ENCODE peak calls at places on chromosomes 2 and 18, in eight cellular contexts. A is HS-5; V is vagina; P is globus pallidus; W is stimulated activated naive CD8-positive, alpha-beta T cell treated with anti-CD3 and anti-CD28 coated beads, Interleukin-15, amount 100 ng/mL, for 72 hours; T is substantia nigra; X is GM04503; Y is SK-N-MC. G is an unnamed sample.

GRCh38 chr2:239359194-239359912 is 41.5 kb downstream of the HDAC4 start:
- DNase-seq in X (no peak), V (no peak), Y (no peak), P (no peak), A (no peak), W (no peak), T (no peak), G (no peak)

GRCh38 chr2:66578067-66578852 is 143.3 kb downstream of the MEIS1 start:
- DNase-seq in Y (no peak), V (no peak), W (no peak), A (no peak), T (no peak), P (no peak), X (no peak), G (no peak)

GRCh38 chr2:73759904-73760303 is 20.0 kb downstream of the DUSP11 start:
- DNase-seq in V (no peak), W (no peak), P (no peak), Y (no peak), T (no peak), A (no peak), X (no peak), G (no peak)

GRCh38 chr2:25371253-25372241 is 29.8 kb upstream of the DNMT3A start:
- DNase-seq in X (no peak), V (peak), T (no peak), Y (no peak), A (no peak), W (no peak), P (no peak), G (no peak)

GRCh38 chr2:229340086-229340760 is 69.1 kb upstream of the PID1 start:
- DNase-seq in A (peak), T (no peak), P (no peak), V (no peak), Y (no peak), W (no peak), X (peak), G (no peak)

GRCh38 chr2:128309341-128310093 is 9.2 kb downstream of the HS6ST1 start:
- DNase-seq in P (peak), A (no peak), W (no peak), V (no peak), X (no peak), T (no peak), Y (no peak), G (peak)

GRCh38 chr18:13910986-13911385 is 4.3 kb downstream of the MC2R start:
- DNase-seq in X (no peak), P (no peak), W (no peak), Y (no peak), A (no peak), V (no peak), T (no peak), G (no peak)

GRCh38 chr2:124883595-124883994 is 858.5 kb downstream of the CNTNAP5 start:
- DNase-seq in P (no peak), X (no peak), V (no peak), T (no peak), A (no peak), Y (no peak), W (no peak), G (no peak)

GRCh38 chr2:206851511-206851910 is 86.1 kb downstream of the FASTKD2 start:
- DNase-seq in V (no peak), W (no peak), P (no peak), Y (no peak), A (no peak), T (no peak), X (no peak), G (no peak)

GRCh38 chr18:77101410-77102245 is 31.0 kb downstream of the MBP start:
- DNase-seq in A (peak), Y (no peak), T (no peak), V (no peak), X (peak), P (no peak), W (peak), G (no peak)

GRCh38 chr2:237650455-237650850 is 23.1 kb downstream of the LRRFIP1 start:
- DNase-seq in A (no peak), P (no peak), W (no peak), V (no peak), T (no peak), X (no peak), Y (no peak), G (no peak)

GRCh38 chr2:128799736-128800135 is 481.1 kb upstream of the HS6ST1 start:
- DNase-seq in V (no peak), T (no peak), Y (no peak), X (no peak), W (no peak), A (no peak), P (no peak), G (no peak)

GRCh38 chr18:60452424-60452823 is 79.8 kb upstream of the MC4R start:
- DNase-seq in X (no peak), V (no peak), T (no peak), Y (no peak), W (no peak), P (no peak), A (no peak), G (no peak)

G was measured in dorsolateral prefrontal cortex.